ENCODE peak calls at places on chromosome 20, in ten cellular contexts. L is CD8-positive, alpha-beta memory T cell; B is pancreas; T is thoracic aorta; A is body of pancreas; H is NB4; P is psoas muscle; I is AG04450; Y is skeletal muscle cell; D is A673. U is an unnamed sample.

GRCh38 chr20:58690851-58691250 is 1.7 kb upstream of the NPEPL1 start:
- DNase-seq in L (no peak), A (peak), T (no peak), P (no peak), Y (peak), B (no peak), D (no peak), I (no peak), H (peak), U (no peak)

GRCh38 chr20:32314768-32315167 is 37.3 kb downstream of the KIF3B start:
- DNase-seq in T (no peak), H (no peak), P (no peak), A (no peak), L (no peak), Y (no peak), B (no peak), I (no peak), D (no peak), U (no peak)

GRCh38 chr20:61558726-61559125 is 306.7 kb downstream of the CDH4 start:
- DNase-seq in A (no peak), L (no peak), I (no peak), D (no peak), H (no peak), Y (peak), T (no peak), P (no peak), B (no peak), U (no peak)

GRCh38 chr20:32965115-32965514 is 39.1 kb downstream of the SUN5 start:
- DNase-seq in H (no peak), I (no peak), T (no peak), P (no peak), L (no peak), A (no peak), D (no peak), B (no peak), Y (no peak), U (peak)

GRCh38 chr20:38290829-38291581 is 13.0 kb upstream of the BPI start:
- DNase-seq in P (peak), Y (no peak), A (no peak), B (no peak), D (peak), L (no peak), T (no peak), H (peak), I (peak), U (peak)

GRCh38 chr20:2005831-2006426 is 12.1 kb upstream of the PDYN start:
- DNase-seq in T (no peak), D (peak), B (peak), A (peak), P (peak), Y (peak), H (peak), I (peak), L (peak), U (no peak)

GRCh38 chr20:48326868-48327267 is 500.9 kb downstream of the PREX1 start:
- DNase-seq in L (no peak), A (peak), B (no peak), Y (no peak), H (no peak), P (peak), T (no peak), I (no peak), D (no peak), U (no peak)

GRCh38 chr20:10239954-10240353 is 21.3 kb downstream of the SNAP25 start:
- DNase-seq in B (no peak), Y (no peak), A (peak), T (no peak), L (no peak), D (peak), H (no peak), I (no peak), P (no peak), U (no peak)

GRCh38 chr20:10228330-10228729 is 9.7 kb downstream of the SNAP25 start:
- DNase-seq in D (no peak), B (no peak), I (no peak), Y (no peak), P (no peak), H (no peak), L (no peak), T (no peak), A (no peak), U (no peak)

GRCh38 chr20:48951041-48951440 is 29.5 kb downstream of the ARFGEF2 start:
- DNase-seq in A (no peak), B (no peak), T (no peak), P (no peak), D (no peak), Y (no peak), H (no peak), I (no peak), L (no peak), U (no peak)

GRCh38 chr20:62364911-62365736 is 2.0 kb downstream of the LAMA5 start:
- DNase-seq in T (peak), A (peak), B (peak), Y (no peak), P (peak), I (no peak), D (no peak), H (no peak), L (no peak), U (no peak)

GRCh38 chr20:41158082-41158625 is 20.8 kb downstream of the PLCG1 start:
- DNase-seq in A (no peak), B (no peak), D (no peak), L (no peak), Y (no peak), I (no peak), P (no peak), T (no peak), H (no peak), U (no peak)

GRCh38 chr20:33914871-33915270 is 78.8 kb upstream of the RALY start:
- DNase-seq in T (no peak), L (no peak), B (no peak), Y (no peak), I (peak), P (no peak), A (no peak), D (no peak), H (no peak), U (no peak)

GRCh38 chr20:10565191-10565921 is 108.4 kb downstream of the JAG1 start:
- DNase-seq in B (no peak), A (peak), P (peak), D (no peak), I (peak), Y (peak), H (peak), T (no peak), L (no peak), U (no peak)

GRCh38 chr20:33648396-33649004 is 13.6 kb upstream of the C20orf144 start:
- DNase-seq in A (no peak), D (no peak), B (no peak), Y (no peak), T (no peak), P (no peak), H (no peak), L (no peak), I (no peak), U (peak)

GRCh38 chr20:62382306-62383198 is 4.4 kb upstream of the RPS21 start:
- DNase-seq in I (no peak), T (no peak), P (peak), L (peak), A (peak), D (peak), B (peak), H (peak), Y (no peak), U (peak)

GRCh38 chr20:32485770-32486248 is 99.3 kb downstream of the NOL4L start:
- DNase-seq in T (no peak), Y (no peak), I (no peak), D (no peak), H (no peak), B (peak), A (no peak), P (no peak), L (no peak), U (no peak)

GRCh38 chr20:54132612-54133433 is 41.0 kb downstream of the CYP24A1 start:
- DNase-seq in I (peak), A (peak), D (peak), Y (peak), T (no peak), H (peak), P (no peak), L (no peak), B (no peak), U (no peak)

GRCh38 chr20:953742-954141 is 37.6 kb upstream of the ANGPT4 start:
- DNase-seq in Y (no peak), D (peak), H (peak), I (no peak), T (no peak), L (no peak), A (no peak), B (no peak), P (no peak), U (peak)

GRCh38 chr20:64102647-64103354 is 4.6 kb downstream of the NPBWR2 start:
- DNase-seq in Y (no peak), B (peak), D (no peak), P (peak), A (no peak), T (no peak), I (no peak), L (no peak), H (no peak), U (no peak)

DNA sequence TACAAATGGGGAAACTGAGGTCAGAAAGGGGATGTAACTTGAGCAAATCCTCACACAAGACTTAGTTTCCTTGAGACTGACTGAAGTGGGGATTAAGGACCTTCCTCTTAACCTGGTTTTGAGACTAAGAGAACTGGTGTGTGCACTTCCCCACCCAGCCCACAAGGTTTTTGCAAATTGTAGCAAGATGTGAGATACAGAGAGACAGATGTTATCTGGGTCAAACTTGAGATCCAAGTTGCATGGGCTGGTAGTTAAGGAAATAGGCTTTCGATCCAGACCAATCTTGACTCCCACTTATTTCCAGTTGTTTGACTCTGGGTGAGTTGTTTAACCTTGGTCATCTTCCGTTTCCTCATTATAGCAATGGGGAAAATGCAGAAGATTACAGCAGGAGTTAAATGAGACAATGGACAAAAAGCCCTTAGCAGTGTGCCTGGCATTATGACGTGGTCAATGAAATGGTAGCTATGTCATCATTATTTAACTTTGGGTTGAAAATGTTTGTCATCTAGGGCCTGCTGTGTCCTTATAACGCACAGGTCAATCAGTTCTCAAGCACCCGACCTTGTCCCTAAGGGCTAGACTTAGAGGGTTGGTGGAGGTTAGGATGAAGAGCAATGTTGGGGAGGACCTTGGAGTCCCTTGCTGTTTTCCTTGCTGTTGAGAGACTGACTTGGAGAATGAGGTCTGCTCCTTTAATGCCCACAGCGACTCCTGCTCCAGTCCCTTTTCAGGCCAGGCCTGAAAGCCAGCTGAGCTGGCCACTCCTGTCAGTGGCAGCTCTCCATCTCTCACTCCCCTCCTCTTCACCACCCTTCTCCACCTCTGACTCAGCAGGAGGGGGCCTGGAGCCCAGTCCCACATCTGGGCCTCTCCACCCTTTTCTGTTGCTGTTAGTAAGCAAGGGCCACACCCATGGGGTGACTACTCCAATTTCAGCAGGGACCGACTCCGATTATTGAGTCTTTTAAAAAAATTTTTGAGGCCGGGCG is 1.9 kb downstream of the SNX21 start:
- DNase-seq in L (no peak), P (peak), Y (no peak), D (no peak), I (no peak), A (peak), H (peak), T (peak), B (no peak), U (no peak)
- H3K4me3 ChIP-seq in L (no peak), P (peak), Y (peak), D (no peak), I (peak), A (no peak), H (no peak), T (peak), B (no peak), U (peak)

GRCh38 chr20:35206802-35207201 is 19.7 kb upstream of the MMP24 start:
- DNase-seq in B (no peak), T (no peak), P (no peak), A (no peak), Y (no peak), D (no peak), H (no peak), L (no peak), I (no peak), U (no peak)

DNA sequence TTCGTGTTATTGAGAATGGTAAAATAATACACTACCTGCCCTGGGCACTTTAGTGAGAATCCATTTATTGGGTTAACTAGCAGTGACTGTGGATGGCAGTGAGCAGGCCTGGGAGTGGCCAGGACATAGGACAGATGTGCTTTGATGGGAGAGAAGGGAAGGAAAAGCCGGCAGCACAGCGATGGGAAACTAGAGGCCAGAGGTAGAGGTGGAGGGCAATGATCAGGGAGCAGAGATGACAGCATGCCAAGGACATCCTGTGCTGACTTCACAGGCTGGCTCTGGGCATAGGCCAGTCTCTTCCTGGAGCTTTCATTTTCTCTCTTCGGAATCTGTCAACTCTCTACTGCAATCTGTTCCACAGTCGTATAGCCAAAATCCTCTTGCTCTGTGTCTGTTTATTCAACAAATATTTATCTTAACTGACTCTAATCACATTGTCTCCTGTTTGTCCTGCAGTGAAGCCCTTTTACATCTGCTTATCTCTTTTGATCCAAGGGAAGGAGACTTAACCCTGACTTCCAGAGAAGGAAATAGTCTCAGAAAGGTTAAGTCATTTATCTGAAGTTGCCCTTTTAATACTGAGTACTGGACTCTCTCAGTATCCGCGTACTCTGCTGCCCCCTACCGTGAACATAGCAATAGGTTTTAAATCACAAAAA is 18.4 kb upstream of the MMP24 start:
- DNase-seq in B (peak), I (peak), Y (peak), T (peak), L (peak), A (peak), D (peak), H (peak), P (peak), U (peak)
- H3K4me3 ChIP-seq in B (no peak), I (peak), Y (no peak), T (peak), L (no peak), A (no peak), D (no peak), H (no peak), P (peak), U (peak)

DNA sequence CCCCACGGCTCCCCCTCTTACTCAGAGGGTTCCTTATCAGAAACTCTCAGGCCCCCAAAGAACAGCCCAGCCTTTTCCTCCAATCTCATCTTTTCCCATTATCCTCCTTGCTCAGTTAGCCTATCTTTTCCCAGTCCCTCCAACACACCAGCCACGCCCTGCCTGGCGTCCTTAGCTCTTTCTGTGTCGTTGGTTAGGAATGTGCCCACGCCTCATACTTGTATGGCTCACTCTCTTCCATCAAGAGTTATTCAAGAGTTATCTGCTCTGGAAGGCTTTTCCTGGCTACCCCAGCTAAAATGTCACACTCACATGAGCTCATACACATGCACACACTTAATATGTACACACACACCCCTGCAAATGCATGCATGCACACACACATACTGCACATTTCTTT is 37.5 kb downstream of the SLC2A10 start:
- DNase-seq in B (no peak), A (no peak), L (no peak), I (no peak), D (no peak), T (no peak), H (no peak), Y (no peak), P (no peak), U (no peak)
- H3K4me3 ChIP-seq in B (no peak), A (no peak), L (no peak), I (no peak), D (no peak), T (no peak), H (no peak), Y (no peak), P (no peak), U (no peak)

GRCh38 chr20:21029356-21029755 is 76.8 kb downstream of the LINC00237 start:
- DNase-seq in L (no peak), D (no peak), B (no peak), P (no peak), H (no peak), I (no peak), T (no peak), Y (no peak), A (no peak), U (no peak)

GRCh38 chr20:21028921-21029320 is 77.2 kb downstream of the LINC00237 start:
- DNase-seq in A (no peak), D (no peak), T (no peak), B (no peak), P (no peak), L (no peak), I (no peak), H (no peak), Y (no peak), U (no peak)

GRCh38 chr20:21027569-21027968 is 78.6 kb downstream of the LINC00237 start:
- DNase-seq in H (peak), D (peak), T (no peak), L (no peak), Y (no peak), B (no peak), P (no peak), I (no peak), A (no peak), U (peak)

GRCh38 chr20:21028436-21028835 is 77.7 kb downstream of the LINC00237 start:
- DNase-seq in I (no peak), L (no peak), D (no peak), T (no peak), P (no peak), A (no peak), B (no peak), H (no peak), Y (no peak), U (no peak)

DNA sequence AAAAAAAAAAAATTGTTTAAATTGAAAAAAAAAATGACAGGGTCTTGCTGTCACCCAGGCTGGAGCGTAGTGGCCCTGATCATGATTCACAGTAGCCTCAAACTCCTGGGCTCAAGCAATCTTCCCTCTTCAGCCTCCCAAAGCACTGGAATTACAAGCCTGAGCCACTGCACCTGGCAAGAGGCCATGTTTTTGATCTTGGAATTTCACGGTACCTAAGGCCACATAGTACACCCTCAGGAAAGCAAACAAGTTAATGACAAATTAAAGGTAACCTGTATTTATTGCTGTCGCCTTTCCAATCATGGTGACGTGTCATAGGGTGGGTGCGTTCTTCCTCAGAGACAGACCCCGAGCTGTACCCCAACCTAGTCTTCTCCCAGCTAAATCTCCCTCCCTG is 79.2 kb downstream of the LINC00237 start:
- DNase-seq in I (no peak), A (no peak), P (no peak), D (no peak), T (no peak), B (no peak), L (no peak), H (no peak), Y (no peak), U (no peak)
- H3K4me3 ChIP-seq in I (no peak), A (no peak), P (no peak), D (no peak), T (no peak), B (no peak), L (no peak), H (no peak), Y (no peak), U (no peak)

GRCh38 chr20:57620999-57621398 is 773 bp upstream of the ZBP1 start:
- DNase-seq in L (no peak), D (no peak), T (no peak), B (no peak), I (no peak), A (no peak), P (no peak), H (peak), Y (no peak), U (no peak)
- H3K4me3 ChIP-seq in L (peak), D (no peak), T (no peak), B (no peak), I (no peak), A (no peak), P (no peak), H (no peak), Y (no peak), U (no peak)

U was measured in SK-N-SH.